ENCODE peak calls at places on chromosomes 2 and 18, in seven cellular contexts. J is activated CD8-positive, alpha-beta T cell treated with anti-CD3 and anti-CD28 coated beads for 36 hours; X is aorta; Q is right lobe of liver; U is left lung; O is activated CD8-positive, alpha-beta memory T cell treated with anti-CD3 and anti-CD28 coated beads, Interleukin-2, amount 10 ng/mL, durations not matched to agents 7 days and 5 days; T is naive thymus-derived CD4-positive, alpha-beta T cell. G is an unnamed sample.

GRCh38 chr18:13388586-13389490 is 170.3 kb downstream of the LDLRAD4 start:
- ATAC-seq in Q (no peak), J (no peak), T (no peak), O (no peak), U (no peak), X (no peak), G (no peak)

GRCh38 chr2:190069936-190070696 is 7.6 kb upstream of the MSTN start:
- ATAC-seq in X (no peak), O (no peak), Q (peak), J (peak), T (peak), U (peak), G (no peak)

GRCh38 chr2:84778921-84779320 is 102.0 kb downstream of the TRABD2A start:
- ATAC-seq in J (no peak), O (no peak), T (peak), X (no peak), Q (no peak), U (no peak), G (no peak)

GRCh38 chr2:20674309-20674965 is 7.5 kb downstream of the GDF7 start:
- ATAC-seq in J (no peak), T (no peak), X (no peak), Q (no peak), O (no peak), U (no peak), G (no peak)

GRCh38 chr18:61939032-61939674 is 46.3 kb upstream of the RNF152 start:
- ATAC-seq in U (peak), O (no peak), Q (no peak), X (no peak), J (no peak), T (no peak), G (no peak)

GRCh38 chr2:107588960-107589542 is 237.6 kb upstream of the RGPD4 start:
- ATAC-seq in U (no peak), O (no peak), T (no peak), J (no peak), Q (no peak), X (no peak), G (no peak)

GRCh38 chr2:200614249-200614648 is 28.4 kb downstream of the AOX1 start:
- ATAC-seq in Q (no peak), U (no peak), O (no peak), X (no peak), T (no peak), J (no peak), G (peak)

GRCh38 chr2:8403871-8404270 is 278.0 kb upstream of the ID2 start:
- ATAC-seq in U (peak), Q (peak), T (no peak), O (no peak), J (no peak), X (no peak), G (no peak)

GRCh38 chr2:16643099-16643498 is 22.5 kb downstream of the CYRIA start:
- ATAC-seq in X (no peak), T (no peak), O (no peak), Q (no peak), U (no peak), J (no peak), G (no peak)

GRCh38 chr2:16650287-16651249 is 15.1 kb downstream of the CYRIA start:
- ATAC-seq in U (peak), X (no peak), Q (peak), T (peak), O (no peak), J (peak), G (no peak)

GRCh38 chr2:240642061-240642805 is 17.0 kb downstream of the GPR35 start:
- ATAC-seq in O (no peak), U (no peak), T (no peak), Q (no peak), J (no peak), X (no peak), G (no peak)

GRCh38 chr2:12008425-12009061 is 262.1 kb downstream of the LPIN1 start:
- ATAC-seq in U (no peak), J (no peak), T (no peak), Q (no peak), X (no peak), O (no peak), G (peak)

GRCh38 chr2:144414324-144414845 is 105.5 kb downstream of the ZEB2 start:
- ATAC-seq in X (peak), O (peak), Q (peak), T (peak), J (peak), U (peak), G (peak)

GRCh38 chr2:27390822-27391679 is 10.5 kb upstream of the ZNF513 start:
- ATAC-seq in X (no peak), J (peak), O (no peak), U (no peak), T (peak), Q (no peak), G (peak)

GRCh38 chr2:55371387-55371786 is 48.3 kb downstream of the CCDC88A start:
- ATAC-seq in Q (no peak), U (no peak), J (no peak), O (no peak), T (no peak), X (no peak), G (peak)

GRCh38 chr2:187545238-187545751 is 8.9 kb downstream of the TFPI start:
- ATAC-seq in Q (no peak), U (no peak), X (no peak), O (no peak), T (no peak), J (no peak), G (no peak)

GRCh38 chr2:157256621-157257020 is 884 bp upstream of the GALNT5 start:
- ATAC-seq in J (peak), T (no peak), X (no peak), U (no peak), Q (no peak), O (peak), G (peak)

GRCh38 chr2:186187854-186188253 is 298.2 kb upstream of the ZC3H15 start:
- ATAC-seq in U (no peak), O (no peak), X (no peak), J (no peak), Q (no peak), T (no peak), G (no peak)

GRCh38 chr2:54726431-54726830 is 3.0 kb downstream of the EML6 start:
- ATAC-seq in X (no peak), J (no peak), T (no peak), Q (no peak), U (no peak), O (no peak), G (no peak)

GRCh38 chr2:138777996-138778395 is 2.2 kb downstream of the NXPH2 start:
- ATAC-seq in U (no peak), X (no peak), Q (peak), O (no peak), T (no peak), J (no peak), G (no peak)

GRCh38 chr2:3405308-3405707 is 25.8 kb downstream of the TRAPPC12 start:
- ATAC-seq in J (no peak), U (no peak), T (no peak), X (no peak), Q (no peak), O (no peak), G (no peak)

GRCh38 chr2:127659408-127660290 is 13.7 kb downstream of the GPR17 start:
- ATAC-seq in J (no peak), U (peak), O (no peak), Q (peak), T (peak), X (peak), G (no peak)

GRCh38 chr2:173077506-173078177 is 2.0 kb downstream of the MAP3K20 start:
- ATAC-seq in U (no peak), Q (peak), O (no peak), J (no peak), T (no peak), X (no peak), G (no peak)

GRCh38 chr2:197677483-197677882 is 2.1 kb upstream of the RFTN2 start:
- ATAC-seq in X (no peak), U (no peak), J (peak), T (no peak), O (no peak), Q (no peak), G (peak)

GRCh38 chr2:179860255-179861026 is 971 bp downstream of the ZNF385B start:
- ATAC-seq in T (no peak), Q (peak), O (no peak), J (no peak), U (peak), X (peak), G (no peak)

G was measured in activated T-helper 17 cell treated with anti-CD3 and anti-CD28 coated beads, Interleukin-2, amount 50 U/mL, for 72 hours.